ENCODE peak calls at places on chromosomes 11 and 22, in seven cellular contexts. U is colonic mucosa, H is RWPE1, D is OCI-LY7, Z is fibroblast of mammary gland, B is nephron progenitor cell, A is left lung. F is an unnamed sample.

GRCh38 chr11:131977231-131977630 is 606.8 kb downstream of the NTM start:
- DNase-seq in U (no peak), H (peak; percentile 62), D (no peak), Z (peak; percentile 3), B (no peak), A (no peak), F (no peak)

GRCh38 chr11:15059132-15059531 is 14.3 kb upstream of the CALCB start:
- DNase-seq in U (no peak), H (no peak), D (no peak), Z (peak; percentile 23), B (no peak), A (no peak), F (no peak)

GRCh38 chr11:1088927-1089737 is 14.5 kb downstream of the MUC2 start:
- DNase-seq in U (no peak), H (no peak), D (no peak), Z (no peak), B (no peak), A (no peak), F (no peak)

GRCh38 chr22:19973551-19974183 is 32.0 kb upstream of the TXNRD2 start:
- DNase-seq in U (no peak), H (no peak), D (no peak), Z (no peak), B (no peak), A (no peak), F (no peak)

GRCh38 chr11:130209128-130209932 is 49.7 kb downstream of the ST14 start:
- DNase-seq in U (peak; percentile 17), H (no peak), D (no peak), Z (no peak), B (no peak), A (peak; percentile 28), F (no peak)

GRCh38 chr11:43327987-43328386 is 16.2 kb downstream of the API5 start:
- DNase-seq in U (no peak), H (peak; percentile 71), D (no peak), Z (peak; percentile 97), B (no peak), A (no peak), F (no peak)

GRCh38 chr11:116424615-116425261 is 348.0 kb downstream of the BUD13 start:
- DNase-seq in U (no peak), H (no peak), D (no peak), Z (no peak), B (no peak), A (no peak), F (no peak)

GRCh38 chr11:118715837-118716260 is 36.4 kb upstream of the TREH start:
- DNase-seq in U (no peak), H (no peak), D (peak; percentile 27), Z (no peak), B (no peak), A (no peak), F (no peak)

GRCh38 chr11:129141748-129142475 is 50.2 kb downstream of the ARHGAP32 start:
- DNase-seq in U (no peak), H (no peak), D (no peak), Z (peak; percentile 57), B (no peak), A (no peak), F (no peak)

GRCh38 chr11:124899376-124900145 is 1.9 kb upstream of the ROBO4 start:
- DNase-seq in U (no peak), H (no peak), D (no peak), Z (peak; percentile 20), B (no peak), A (no peak), F (peak; percentile 5)

GRCh38 chr22:44311855-44312170 is 938 bp downstream of the SHISAL1 start:
- DNase-seq in U (no peak), H (peak; percentile 29), D (no peak), Z (peak; percentile 73), B (no peak), A (no peak), F (no peak)

GRCh38 chr11:122342089-122342749 is 226.2 kb upstream of the BLID start:
- DNase-seq in U (no peak), H (peak; percentile 43), D (no peak), Z (peak; percentile 46), B (no peak), A (no peak), F (no peak)

GRCh38 chr11:44324222-44324621 is 14.3 kb upstream of the ALX4 start:
- DNase-seq in U (no peak), H (no peak), D (no peak), Z (no peak), B (no peak), A (no peak), F (no peak)

DNA sequence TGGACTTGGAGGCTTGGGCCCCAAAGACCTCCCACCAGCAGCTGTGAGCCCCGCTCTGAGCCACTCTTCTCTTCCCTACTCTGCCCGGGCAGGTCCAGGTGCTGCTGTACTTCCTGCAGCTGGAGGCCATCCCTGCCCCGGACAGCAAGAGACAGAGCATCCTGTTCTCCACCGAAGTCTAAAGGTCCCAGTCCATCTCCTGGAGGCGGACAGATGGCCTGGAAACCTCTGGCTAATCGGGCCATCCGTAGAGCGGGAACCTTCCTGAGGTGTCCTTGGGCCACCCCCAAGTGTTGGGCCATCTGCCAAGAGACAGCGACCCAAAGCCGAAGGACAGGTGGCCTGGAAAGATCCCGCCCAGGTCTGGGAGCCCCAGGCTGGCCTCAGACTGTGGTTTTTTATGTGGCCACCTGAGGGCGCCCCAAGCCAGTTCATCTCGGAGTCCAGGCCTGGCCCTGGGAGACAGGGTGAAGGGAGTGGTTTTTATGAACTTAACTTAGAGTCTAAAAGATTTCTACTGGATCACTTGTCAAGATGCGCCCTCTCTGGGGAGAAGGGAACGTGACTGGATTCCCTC is 135.1 kb downstream of the BCR start:
- DNase-seq in U (peak; percentile 60), H (peak; percentile 22), D (peak; percentile 56), Z (peak; percentile 68), B (peak; percentile 82), A (no peak), F (peak; percentile 70)
- TF ChIP-seq CTCF in U (peak; percentile 91), H (peak; percentile 68), D (peak; percentile 72), Z (peak; percentile 54), B (peak; percentile 72), A (no peak), F (peak; percentile 75)

GRCh38 chr22:41522813-41523212 is 21.5 kb downstream of the POLR3H start:
- DNase-seq in U (no peak), H (no peak), D (no peak), Z (no peak), B (no peak), A (no peak), F (no peak)

GRCh38 chr22:41523464-41524221 is 20.6 kb downstream of the POLR3H start:
- DNase-seq in U (no peak), H (no peak), D (no peak), Z (peak; percentile 76), B (no peak), A (no peak), F (no peak)

GRCh38 chr22:41524283-41524682 is 20.0 kb downstream of the POLR3H start:
- DNase-seq in U (peak; percentile 40), H (no peak), D (no peak), Z (peak; percentile 65), B (no peak), A (no peak), F (no peak)

GRCh38 chr22:41518048-41518347 is 26.3 kb downstream of the POLR3H start:
- DNase-seq in U (no peak), H (no peak), D (no peak), Z (no peak), B (no peak), A (no peak), F (no peak)

DNA sequence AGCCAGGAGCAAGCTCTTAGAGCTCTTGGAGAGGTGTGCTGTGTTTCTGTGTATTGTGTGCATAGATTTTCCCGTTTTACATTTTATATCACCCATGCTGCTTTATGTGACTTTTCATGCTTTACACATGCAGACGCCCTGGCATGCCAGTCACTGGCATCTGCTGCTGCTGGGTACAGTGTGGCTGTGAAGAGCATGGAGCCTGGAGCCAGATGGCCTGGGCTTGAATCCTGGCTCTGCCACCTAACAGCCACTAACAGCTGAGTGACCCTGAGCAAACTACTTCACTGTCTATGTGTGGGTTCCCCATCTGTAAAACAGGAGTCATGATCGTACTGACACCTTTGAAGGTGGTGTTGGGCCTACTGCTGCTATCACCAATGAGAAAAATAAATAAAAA is 23.1 kb downstream of the POLR3H start:
- DNase-seq in U (no peak), H (no peak), D (no peak), Z (no peak), B (no peak), A (no peak), F (no peak)
- TF ChIP-seq CTCF in U (no peak), H (no peak), D (no peak), Z (no peak), B (no peak), A (no peak), F (no peak)

DNA sequence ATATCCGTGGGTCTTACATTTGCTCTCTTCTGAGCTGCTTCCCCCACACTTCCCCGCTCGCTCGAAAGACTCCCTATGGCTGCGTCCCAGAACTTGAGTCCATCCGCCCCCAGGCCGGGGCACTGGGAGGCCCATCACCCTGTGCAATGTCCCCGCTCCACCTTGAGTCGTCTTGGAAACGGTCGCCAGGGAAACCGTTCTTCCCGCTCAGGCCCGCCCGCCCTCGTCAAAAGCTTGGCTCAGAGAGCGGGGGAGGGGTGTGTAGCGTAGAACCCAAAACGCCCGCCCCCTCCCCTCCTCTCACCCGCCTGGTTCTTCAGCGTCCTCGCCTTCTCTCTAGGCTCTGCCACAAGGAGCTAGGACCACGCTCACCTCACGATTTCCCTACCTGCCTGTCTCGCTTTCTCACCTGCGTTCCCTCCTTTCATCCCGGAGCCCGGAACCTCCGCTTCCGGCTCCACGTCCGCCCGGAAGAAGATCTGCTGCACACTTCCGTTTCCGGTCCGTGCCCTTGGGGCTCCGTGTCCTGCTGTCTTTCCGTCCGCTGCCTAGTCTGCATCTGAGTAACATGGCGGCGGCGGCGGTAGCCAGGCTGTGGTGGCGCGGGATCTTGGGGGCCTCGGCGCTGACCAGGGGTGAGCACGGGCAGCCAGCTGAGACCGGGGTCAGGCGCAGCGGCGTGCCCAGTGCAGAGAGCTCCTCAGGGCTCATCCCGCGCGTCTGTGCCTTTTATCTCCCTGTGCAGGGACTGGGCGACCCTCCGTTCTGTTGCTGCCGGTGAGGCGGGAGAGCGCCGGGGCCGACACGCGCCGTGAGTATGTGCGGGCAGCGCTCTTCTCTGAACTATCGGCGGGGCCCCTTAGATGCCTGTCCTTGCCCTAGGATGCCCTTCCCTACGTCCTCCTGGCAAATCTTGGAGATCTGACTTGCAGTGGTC is at the start of the genes KBTBD4 and NDUFS3:
- DNase-seq in U (peak; percentile 94), H (peak; percentile 91), D (peak; percentile 94), Z (peak; percentile 90), B (peak; percentile 96), A (peak; percentile 90), F (peak; percentile 93)
- TF ChIP-seq CTCF in U (no peak), H (no peak), D (no peak), Z (no peak), B (no peak), A (no peak), F (no peak)

DNA sequence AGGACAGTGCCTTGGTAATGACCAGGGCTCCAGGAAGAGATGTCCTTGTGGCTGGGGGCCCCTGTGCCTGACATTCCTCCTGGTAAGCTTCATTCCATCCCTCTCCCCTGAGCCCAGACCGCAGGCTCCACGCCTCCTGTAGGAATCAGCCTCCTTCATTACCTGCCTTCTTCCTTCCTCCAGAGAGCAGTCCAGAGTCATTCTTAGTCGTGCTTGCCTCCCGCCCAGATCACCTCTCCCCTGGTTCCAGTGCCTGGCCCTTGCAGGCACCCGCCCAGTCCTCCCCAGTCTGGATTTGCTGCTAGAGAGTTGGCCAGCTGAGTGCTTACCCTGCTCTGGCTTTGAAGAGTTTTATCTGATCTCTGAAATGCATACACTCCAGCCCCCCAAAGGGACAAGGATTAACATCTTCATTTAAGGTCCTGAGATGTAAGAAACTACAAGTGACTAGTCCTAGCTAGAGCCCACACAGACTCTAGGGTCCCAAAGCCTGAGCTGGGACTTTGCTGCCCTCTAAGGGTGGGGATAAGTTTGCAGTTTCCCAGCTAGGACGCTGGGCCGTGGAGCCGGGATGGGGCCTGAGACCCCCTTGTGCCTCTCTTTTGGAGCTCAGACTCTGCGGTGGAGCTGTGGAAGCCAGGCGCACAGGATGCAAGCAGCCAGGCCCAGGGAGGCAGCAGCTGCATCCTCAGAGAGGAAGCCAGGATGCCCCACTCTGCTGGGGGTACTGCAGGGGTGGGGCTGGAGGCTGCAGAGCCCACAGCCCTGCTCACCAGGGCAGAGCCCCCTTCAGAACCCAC is 1.6 kb downstream of the NR1H3 start:
- DNase-seq in U (peak; percentile 69), H (no peak), D (peak; percentile 72), Z (peak; percentile 53), B (peak; percentile 42), A (no peak), F (peak; percentile 72)
- TF ChIP-seq CTCF in U (peak; percentile 64), H (peak; percentile 27), D (peak; percentile 91), Z (peak; percentile 72), B (peak; percentile 46), A (peak; percentile 33), F (peak; percentile 59)

F was measured in GM10248.